ENCODE peak calls at places on chromosome 4, in five cellular contexts. N, H, Z, L and Q are unnamed samples.

GRCh38 chr4:41044791-41045190 is 169.6 kb downstream of the APBB2 start:
- DNase-seq in N (no peak), L (no peak), H (no peak), Z (no peak), Q (no peak)

GRCh38 chr4:173522160-173522873 is 7.7 kb downstream of the HAND2 start:
- DNase-seq in N (peak), Z (no peak), H (peak), L (no peak), Q (no peak)

GRCh38 chr4:20612313-20612712 is 87.9 kb upstream of the PACRGL start:
- DNase-seq in H (no peak), L (no peak), N (no peak), Z (no peak), Q (no peak)

GRCh38 chr4:148530114-148530513 is 87.9 kb upstream of the NR3C2 start:
- DNase-seq in N (peak), H (no peak), L (no peak), Z (no peak), Q (no peak)

GRCh38 chr4:81375745-81376144 is 96.0 kb downstream of the RASGEF1B start:
- DNase-seq in Z (no peak), N (no peak), L (no peak), H (no peak), Q (no peak)

GRCh38 chr4:187469627-187470026 is 525.9 kb upstream of the ZFP42 start:
- DNase-seq in N (no peak), Z (no peak), L (no peak), H (no peak), Q (no peak)

GRCh38 chr4:81314196-81314896 is 99.3 kb upstream of the PRKG2 start:
- DNase-seq in L (peak), H (no peak), N (peak), Z (peak), Q (no peak)

GRCh38 chr4:114890773-114891172 is 222.6 kb downstream of the NDST4 start:
- DNase-seq in N (no peak), L (no peak), H (no peak), Z (no peak), Q (no peak)

GRCh38 chr4:17280266-17280665 is 231.6 kb downstream of the QDPR start:
- DNase-seq in Z (no peak), L (no peak), H (no peak), N (no peak), Q (no peak)

GRCh38 chr4:103197765-103198110 is 405 bp downstream of the CENPE start:
- DNase-seq in N (no peak), H (no peak), Z (no peak), L (no peak), Q (no peak)

GRCh38 chr4:121764702-121765367 is at the start of gene SMIM43:
- DNase-seq in N (peak), H (no peak), Z (no peak), L (no peak), Q (no peak)

GRCh38 chr4:8219236-8219635 is 20.1 kb downstream of the SH3TC1 start:
- DNase-seq in Z (no peak), L (no peak), N (no peak), H (no peak), Q (no peak)

GRCh38 chr4:11954093-11954492 is 525.4 kb upstream of the HS3ST1 start:
- DNase-seq in N (peak), H (no peak), Z (peak), L (peak), Q (no peak)

GRCh38 chr4:8580321-8581093 is at the start of gene GPR78:
- DNase-seq in N (peak), L (no peak), Z (no peak), H (no peak), Q (peak)

GRCh38 chr4:173857828-173858227 is 327.8 kb upstream of the HAND2 start:
- DNase-seq in L (no peak), Z (no peak), H (no peak), N (no peak), Q (no peak)

GRCh38 chr4:184310171-184310567 is 92.5 kb upstream of the ENPP6 start:
- DNase-seq in H (no peak), Z (no peak), L (no peak), N (no peak), Q (peak)

GRCh38 chr4:187550256-187550950 is 445.2 kb upstream of the ZFP42 start:
- DNase-seq in L (no peak), H (no peak), Z (no peak), N (no peak), Q (no peak)

GRCh38 chr4:138770818-138771217 is 244.8 kb upstream of the NOCT start:
- DNase-seq in Z (no peak), N (no peak), H (no peak), L (no peak), Q (no peak)

GRCh38 chr4:165609653-165610052 is 230.8 kb downstream of the CPE start:
- DNase-seq in N (no peak), H (no peak), Z (no peak), L (no peak), Q (no peak)

GRCh38 chr4:118760493-118760892 is 75.3 kb downstream of the METTL14 start:
- DNase-seq in Z (no peak), H (no peak), N (no peak), L (no peak), Q (no peak)

GRCh38 chr4:168942985-168943384 is 67.1 kb downstream of the CBR4 start:
- DNase-seq in N (no peak), H (no peak), L (no peak), Z (no peak), Q (no peak)

GRCh38 chr4:124429746-124430250 is 282.7 kb downstream of the ANKRD50 start:
- DNase-seq in N (no peak), H (no peak), Z (no peak), L (no peak), Q (no peak)

GRCh38 chr4:164799410-164799809 is 45.5 kb downstream of the SMIM31 start:
- DNase-seq in H (no peak), L (no peak), N (no peak), Z (no peak), Q (no peak)